ENCODE peak calls at places on chromosomes 7 and 10, in eight cellular contexts. One of them, this sample, is unnamed.
A peak's percentile ranks its signal among the peaks of the same experiment; 100 is the strongest.

GRCh38 chr7:36145686-36146085 is 7.4 kb upstream of the EEPD1 start:
- DNase-seq in CD8-positive, alpha-beta T cell: no peak
- DNase-seq in GM20000: no peak
- DNase-seq in tibial artery: no peak
- DNase-seq in BE2C: no peak
- DNase-seq in B cell: no peak
- DNase-seq in MCF 10A: no peak
- DNase-seq in OCI-LY7: no peak
- DNase-seq in this sample: no peak

GRCh38 chr7:30922596-30922995 is 10.9 kb downstream of the AQP1 start:
- DNase-seq in CD8-positive, alpha-beta T cell: no peak
- DNase-seq in GM20000: no peak
- DNase-seq in tibial artery: peak; percentile 63
- DNase-seq in BE2C: peak; percentile 3
- DNase-seq in B cell: no peak
- DNase-seq in MCF 10A: no peak
- DNase-seq in OCI-LY7: no peak
- DNase-seq in this sample: no peak

GRCh38 chr7:28211006-28211405 is 30.4 kb upstream of the JAZF1 start:
- DNase-seq in CD8-positive, alpha-beta T cell: no peak
- DNase-seq in GM20000: no peak
- DNase-seq in tibial artery: no peak
- DNase-seq in BE2C: peak; percentile 17
- DNase-seq in B cell: no peak
- DNase-seq in MCF 10A: no peak
- DNase-seq in OCI-LY7: no peak
- DNase-seq in this sample: no peak

GRCh38 chr7:12139421-12139820 is 71.7 kb upstream of the TMEM106B start:
- DNase-seq in CD8-positive, alpha-beta T cell: no peak
- DNase-seq in GM20000: no peak
- DNase-seq in tibial artery: no peak
- DNase-seq in BE2C: no peak
- DNase-seq in B cell: no peak
- DNase-seq in MCF 10A: peak; percentile 63
- DNase-seq in OCI-LY7: no peak
- DNase-seq in this sample: no peak

GRCh38 chr10:115772606-115773005 is 500.4 kb downstream of the GFRA1 start:
- DNase-seq in CD8-positive, alpha-beta T cell: no peak
- DNase-seq in GM20000: no peak
- DNase-seq in tibial artery: no peak
- DNase-seq in BE2C: no peak
- DNase-seq in B cell: no peak
- DNase-seq in MCF 10A: peak; percentile 56
- DNase-seq in OCI-LY7: no peak
- DNase-seq in this sample: no peak

GRCh38 chr7:130369110-130369711 is 11.1 kb upstream of the CPA1 start:
- DNase-seq in CD8-positive, alpha-beta T cell: no peak
- DNase-seq in GM20000: no peak
- DNase-seq in tibial artery: no peak
- DNase-seq in BE2C: no peak
- DNase-seq in B cell: no peak
- DNase-seq in MCF 10A: peak; percentile 36
- DNase-seq in OCI-LY7: no peak
- DNase-seq in this sample: no peak

GRCh38 chr10:79299397-79300370 is 47.6 kb upstream of the PPIF start:
- DNase-seq in CD8-positive, alpha-beta T cell: no peak
- DNase-seq in GM20000: no peak
- DNase-seq in tibial artery: peak; percentile 87
- DNase-seq in BE2C: no peak
- DNase-seq in B cell: no peak
- DNase-seq in MCF 10A: peak; percentile 73
- DNase-seq in OCI-LY7: no peak
- DNase-seq in this sample: no peak

GRCh38 chr10:104614245-104614831 is 26.8 kb upstream of the SORCS3 start:
- DNase-seq in CD8-positive, alpha-beta T cell: no peak
- DNase-seq in GM20000: peak; percentile 45
- DNase-seq in tibial artery: no peak
- DNase-seq in BE2C: peak; percentile 27
- DNase-seq in B cell: no peak
- DNase-seq in MCF 10A: peak; percentile 59
- DNase-seq in OCI-LY7: peak; percentile 20
- DNase-seq in this sample: peak; percentile 44

GRCh38 chr10:79940431-79940830 is 8.5 kb downstream of the SFTPD start:
- DNase-seq in CD8-positive, alpha-beta T cell: no peak
- DNase-seq in GM20000: no peak
- DNase-seq in tibial artery: peak; percentile 54
- DNase-seq in BE2C: no peak
- DNase-seq in B cell: no peak
- DNase-seq in MCF 10A: no peak
- DNase-seq in OCI-LY7: no peak
- DNase-seq in this sample: no peak

GRCh38 chr7:105621617-105622016 is 40.3 kb upstream of the EFCAB10 start:
- DNase-seq in CD8-positive, alpha-beta T cell: no peak
- DNase-seq in GM20000: no peak
- DNase-seq in tibial artery: no peak
- DNase-seq in BE2C: no peak
- DNase-seq in B cell: no peak
- DNase-seq in MCF 10A: no peak
- DNase-seq in OCI-LY7: no peak
- DNase-seq in this sample: no peak

GRCh38 chr10:51389415-51390342 is 309.7 kb downstream of the CSTF2T start:
- DNase-seq in CD8-positive, alpha-beta T cell: peak; percentile 19
- DNase-seq in GM20000: peak; percentile 75
- DNase-seq in tibial artery: no peak
- DNase-seq in BE2C: peak; percentile 68
- DNase-seq in B cell: no peak
- DNase-seq in MCF 10A: peak; percentile 64
- DNase-seq in OCI-LY7: peak; percentile 51
- DNase-seq in this sample: peak; percentile 43

GRCh38 chr7:121077165-121077630 is 88.7 kb downstream of the CPED1 start:
- DNase-seq in CD8-positive, alpha-beta T cell: no peak
- DNase-seq in GM20000: no peak
- DNase-seq in tibial artery: no peak
- DNase-seq in BE2C: no peak
- DNase-seq in B cell: no peak
- DNase-seq in MCF 10A: no peak
- DNase-seq in OCI-LY7: no peak
- DNase-seq in this sample: no peak

GRCh38 chr10:77907900-77908717 is 18.4 kb downstream of the DLG5 start:
- DNase-seq in CD8-positive, alpha-beta T cell: no peak
- DNase-seq in GM20000: no peak
- DNase-seq in tibial artery: no peak
- DNase-seq in BE2C: no peak
- DNase-seq in B cell: no peak
- DNase-seq in MCF 10A: peak; percentile 68
- DNase-seq in OCI-LY7: peak; percentile 18
- DNase-seq in this sample: no peak

GRCh38 chr7:50729962-50730361 is 52.7 kb downstream of the GRB10 start:
- DNase-seq in CD8-positive, alpha-beta T cell: no peak
- DNase-seq in GM20000: no peak
- DNase-seq in tibial artery: no peak
- DNase-seq in BE2C: no peak
- DNase-seq in B cell: no peak
- DNase-seq in MCF 10A: no peak
- DNase-seq in OCI-LY7: no peak
- DNase-seq in this sample: no peak

GRCh38 chr7:12386237-12386839 is 17.3 kb downstream of the VWDE start:
- DNase-seq in CD8-positive, alpha-beta T cell: no peak
- DNase-seq in GM20000: no peak
- DNase-seq in tibial artery: no peak
- DNase-seq in BE2C: peak; percentile 47
- DNase-seq in B cell: no peak
- DNase-seq in MCF 10A: no peak
- DNase-seq in OCI-LY7: no peak
- DNase-seq in this sample: no peak

GRCh38 chr7:22137026-22137425 is 191.3 kb upstream of the CDCA7L start:
- DNase-seq in CD8-positive, alpha-beta T cell: no peak
- DNase-seq in GM20000: no peak
- DNase-seq in tibial artery: no peak
- DNase-seq in BE2C: no peak
- DNase-seq in B cell: no peak
- DNase-seq in MCF 10A: no peak
- DNase-seq in OCI-LY7: no peak
- DNase-seq in this sample: no peak

GRCh38 chr7:3087243-3087642 is 43.6 kb upstream of the CARD11 start:
- DNase-seq in CD8-positive, alpha-beta T cell: no peak
- DNase-seq in GM20000: no peak
- DNase-seq in tibial artery: no peak
- DNase-seq in BE2C: no peak
- DNase-seq in B cell: no peak
- DNase-seq in MCF 10A: no peak
- DNase-seq in OCI-LY7: no peak
- DNase-seq in this sample: no peak

GRCh38 chr10:132624847-132625839 is 87.6 kb downstream of the INPP5A start:
- DNase-seq in CD8-positive, alpha-beta T cell: no peak
- DNase-seq in GM20000: no peak
- DNase-seq in tibial artery: peak; percentile 71
- DNase-seq in BE2C: no peak
- DNase-seq in B cell: peak; percentile 25
- DNase-seq in MCF 10A: no peak
- DNase-seq in OCI-LY7: no peak
- DNase-seq in this sample: no peak

GRCh38 chr7:25671087-25671486 is 442.8 kb upstream of the NPVF start:
- DNase-seq in CD8-positive, alpha-beta T cell: no peak
- DNase-seq in GM20000: no peak
- DNase-seq in tibial artery: no peak
- DNase-seq in BE2C: no peak
- DNase-seq in B cell: no peak
- DNase-seq in MCF 10A: no peak
- DNase-seq in OCI-LY7: no peak
- DNase-seq in this sample: no peak

GRCh38 chr10:121088524-121088923 is 237.4 kb downstream of the WDR11 start:
- DNase-seq in CD8-positive, alpha-beta T cell: no peak
- DNase-seq in GM20000: no peak
- DNase-seq in tibial artery: no peak
- DNase-seq in BE2C: peak; percentile 46
- DNase-seq in B cell: no peak
- DNase-seq in MCF 10A: peak; percentile 36
- DNase-seq in OCI-LY7: no peak
- DNase-seq in this sample: no peak

GRCh38 chr7:137953692-137954470 is 48.0 kb downstream of the CREB3L2 start:
- DNase-seq in CD8-positive, alpha-beta T cell: no peak
- DNase-seq in GM20000: no peak
- DNase-seq in tibial artery: no peak
- DNase-seq in BE2C: no peak
- DNase-seq in B cell: no peak
- DNase-seq in MCF 10A: peak; percentile 53
- DNase-seq in OCI-LY7: no peak
- DNase-seq in this sample: no peak

GRCh38 chr10:132884041-132884440 is 58.3 kb downstream of the CFAP46 start:
- DNase-seq in CD8-positive, alpha-beta T cell: no peak
- DNase-seq in GM20000: no peak
- DNase-seq in tibial artery: peak; percentile 37
- DNase-seq in BE2C: no peak
- DNase-seq in B cell: no peak
- DNase-seq in MCF 10A: no peak
- DNase-seq in OCI-LY7: no peak
- DNase-seq in this sample: no peak

GRCh38 chr10:68082815-68083395 is 7.8 kb upstream of the HERC4 start:
- DNase-seq in CD8-positive, alpha-beta T cell: no peak
- DNase-seq in GM20000: no peak
- DNase-seq in tibial artery: no peak
- DNase-seq in BE2C: no peak
- DNase-seq in B cell: no peak
- DNase-seq in MCF 10A: peak; percentile 51
- DNase-seq in OCI-LY7: no peak
- DNase-seq in this sample: no peak
- TF ChIP-seq CTCF in CD8-positive, alpha-beta T cell: no peak
- TF ChIP-seq CTCF in GM20000: no peak
- TF ChIP-seq CTCF in tibial artery: peak; percentile 58
- TF ChIP-seq CTCF in BE2C: peak; percentile 44
- TF ChIP-seq CTCF in B cell: peak; percentile 41
- TF ChIP-seq CTCF in MCF 10A: peak; percentile 40
- TF ChIP-seq CTCF in OCI-LY7: peak; percentile 55
- TF ChIP-seq CTCF in this sample: peak; percentile 35

GRCh38 chr10:3222068-3222467 is 49.5 kb upstream of the PITRM1 start:
- DNase-seq in CD8-positive, alpha-beta T cell: no peak
- DNase-seq in GM20000: no peak
- DNase-seq in tibial artery: no peak
- DNase-seq in BE2C: no peak
- DNase-seq in B cell: no peak
- DNase-seq in MCF 10A: peak; percentile 19
- DNase-seq in OCI-LY7: no peak
- DNase-seq in this sample: no peak
- TF ChIP-seq CTCF in CD8-positive, alpha-beta T cell: no peak
- TF ChIP-seq CTCF in GM20000: no peak
- TF ChIP-seq CTCF in tibial artery: no peak
- TF ChIP-seq CTCF in BE2C: peak; percentile 34
- TF ChIP-seq CTCF in B cell: no peak
- TF ChIP-seq CTCF in MCF 10A: no peak
- TF ChIP-seq CTCF in OCI-LY7: peak; percentile 40
- TF ChIP-seq CTCF in this sample: no peak

DNA sequence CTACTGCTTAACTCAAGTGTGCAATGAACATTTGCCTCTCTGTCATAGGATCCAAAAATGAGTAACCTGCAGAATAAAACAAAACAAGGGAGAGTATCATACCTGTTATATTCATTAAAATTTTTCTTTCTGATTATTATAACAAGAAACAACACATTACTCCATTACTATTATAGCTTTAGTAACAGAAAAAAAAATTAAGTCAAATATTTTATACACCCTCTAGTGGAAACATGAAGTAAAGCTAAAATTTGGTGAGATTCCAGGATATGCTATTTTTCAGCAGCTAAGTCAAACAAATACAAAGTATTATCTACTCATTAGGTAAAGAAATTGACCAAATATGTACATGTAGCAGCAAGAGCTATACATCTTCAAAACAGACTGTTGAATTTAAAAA is 56.3 kb downstream of the PDZD8 start:
- DNase-seq in CD8-positive, alpha-beta T cell: no peak
- DNase-seq in GM20000: no peak
- DNase-seq in tibial artery: no peak
- DNase-seq in BE2C: no peak
- DNase-seq in B cell: no peak
- DNase-seq in MCF 10A: no peak
- DNase-seq in OCI-LY7: no peak
- DNase-seq in this sample: no peak
- TF ChIP-seq CTCF in CD8-positive, alpha-beta T cell: peak; percentile 32
- TF ChIP-seq CTCF in GM20000: no peak
- TF ChIP-seq CTCF in tibial artery: no peak
- TF ChIP-seq CTCF in BE2C: peak; percentile 31
- TF ChIP-seq CTCF in B cell: peak; percentile 42
- TF ChIP-seq CTCF in MCF 10A: peak; percentile 23
- TF ChIP-seq CTCF in OCI-LY7: peak; percentile 74
- TF ChIP-seq CTCF in this sample: no peak

DNA sequence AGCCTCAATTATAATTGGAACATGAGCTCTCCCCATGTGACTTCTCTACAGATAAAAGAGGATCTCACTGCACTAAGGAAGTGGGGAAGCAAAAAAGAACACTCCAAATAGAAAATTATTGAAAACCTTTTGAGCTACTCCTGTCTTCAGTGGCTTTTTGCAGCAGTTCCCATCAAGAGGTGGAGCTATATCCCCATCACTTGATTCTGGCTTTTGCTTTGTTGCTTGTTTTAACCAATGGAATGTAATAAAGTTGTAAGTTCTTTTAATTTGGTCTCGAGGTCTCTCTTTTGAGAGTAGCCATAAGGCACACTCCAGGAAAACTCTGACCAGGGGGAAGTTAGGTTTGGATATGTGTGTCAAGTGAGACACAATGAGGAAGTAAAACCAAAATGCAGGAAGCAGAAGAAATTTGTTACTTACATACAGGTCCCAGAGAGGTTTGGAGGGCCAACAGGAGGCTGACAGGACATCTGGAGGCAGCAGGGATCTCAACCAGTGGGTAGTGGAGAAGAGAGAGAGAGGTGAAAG is 569.4 kb downstream of the HTR7 start:
- DNase-seq in CD8-positive, alpha-beta T cell: no peak
- DNase-seq in GM20000: no peak
- DNase-seq in tibial artery: no peak
- DNase-seq in BE2C: no peak
- DNase-seq in B cell: no peak
- DNase-seq in MCF 10A: peak; percentile 42
- DNase-seq in OCI-LY7: no peak
- DNase-seq in this sample: no peak
- TF ChIP-seq CTCF in CD8-positive, alpha-beta T cell: no peak
- TF ChIP-seq CTCF in GM20000: no peak
- TF ChIP-seq CTCF in tibial artery: no peak
- TF ChIP-seq CTCF in BE2C: no peak
- TF ChIP-seq CTCF in B cell: no peak
- TF ChIP-seq CTCF in MCF 10A: peak; percentile 31
- TF ChIP-seq CTCF in OCI-LY7: no peak
- TF ChIP-seq CTCF in this sample: no peak